ENCODE peak calls at places on chromosomes 5 and 9, in six cellular contexts. One of them, this sample, is unnamed.

GRCh38 chr5:139523635-139524445 is 37.3 kb upstream of the UBE2D2 start:
- DNase-seq in GM23248: no peak
- DNase-seq in RWPE1: no peak
- DNase-seq in colonic mucosa: peak
- DNase-seq in EL: no peak
- DNase-seq in IMR-90: no peak
- DNase-seq in this sample: no peak

GRCh38 chr5:142874537-142874936 is 104.4 kb downstream of the ARHGAP26 start:
- DNase-seq in GM23248: no peak
- DNase-seq in RWPE1: peak
- DNase-seq in colonic mucosa: peak
- DNase-seq in EL: peak
- DNase-seq in IMR-90: no peak
- DNase-seq in this sample: no peak

GRCh38 chr9:77987880-77988525 is 43.6 kb downstream of the GNAQ start:
- DNase-seq in GM23248: no peak
- DNase-seq in RWPE1: no peak
- DNase-seq in colonic mucosa: peak
- DNase-seq in EL: no peak
- DNase-seq in IMR-90: no peak
- DNase-seq in this sample: no peak

GRCh38 chr5:16135506-16135905 is 44.1 kb downstream of the MARCHF11 start:
- DNase-seq in GM23248: no peak
- DNase-seq in RWPE1: no peak
- DNase-seq in colonic mucosa: no peak
- DNase-seq in EL: peak
- DNase-seq in IMR-90: no peak
- DNase-seq in this sample: no peak

GRCh38 chr5:139975942-139976341 is 67.2 kb downstream of the NRG2 start:
- DNase-seq in GM23248: no peak
- DNase-seq in RWPE1: no peak
- DNase-seq in colonic mucosa: no peak
- DNase-seq in EL: no peak
- DNase-seq in IMR-90: no peak
- DNase-seq in this sample: no peak

GRCh38 chr9:114504341-114505186 is 709 bp downstream of the WHRN start:
- DNase-seq in GM23248: peak
- DNase-seq in RWPE1: peak
- DNase-seq in colonic mucosa: peak
- DNase-seq in EL: peak
- DNase-seq in IMR-90: peak
- DNase-seq in this sample: no peak

GRCh38 chr5:9524941-9525340 is 20.9 kb downstream of the SEMA5A start:
- DNase-seq in GM23248: no peak
- DNase-seq in RWPE1: no peak
- DNase-seq in colonic mucosa: no peak
- DNase-seq in EL: no peak
- DNase-seq in IMR-90: no peak
- DNase-seq in this sample: no peak

GRCh38 chr5:21774791-21775190 is 1078.4 kb downstream of the CDH12 start:
- DNase-seq in GM23248: no peak
- DNase-seq in RWPE1: peak
- DNase-seq in colonic mucosa: no peak
- DNase-seq in EL: no peak
- DNase-seq in IMR-90: peak
- DNase-seq in this sample: no peak

GRCh38 chr5:10652606-10653005 is 88.7 kb downstream of the ANKRD33B start:
- DNase-seq in GM23248: no peak
- DNase-seq in RWPE1: no peak
- DNase-seq in colonic mucosa: no peak
- DNase-seq in EL: no peak
- DNase-seq in IMR-90: no peak
- DNase-seq in this sample: no peak

GRCh38 chr5:174383196-174384178 is 338.0 kb downstream of the NSG2 start:
- DNase-seq in GM23248: no peak
- DNase-seq in RWPE1: peak
- DNase-seq in colonic mucosa: no peak
- DNase-seq in EL: peak
- DNase-seq in IMR-90: peak
- DNase-seq in this sample: no peak

GRCh38 chr5:88743231-88743879 is 139.6 kb downstream of the MEF2C start:
- DNase-seq in GM23248: peak
- DNase-seq in RWPE1: peak
- DNase-seq in colonic mucosa: no peak
- DNase-seq in EL: peak
- DNase-seq in IMR-90: peak
- DNase-seq in this sample: peak

GRCh38 chr5:157926953-157927352 is 68.0 kb upstream of the CLINT1 start:
- DNase-seq in GM23248: no peak
- DNase-seq in RWPE1: no peak
- DNase-seq in colonic mucosa: no peak
- DNase-seq in EL: no peak
- DNase-seq in IMR-90: no peak
- DNase-seq in this sample: no peak

GRCh38 chr5:50751064-50751657 is 84.7 kb downstream of the PARP8 start:
- DNase-seq in GM23248: peak
- DNase-seq in RWPE1: peak
- DNase-seq in colonic mucosa: peak
- DNase-seq in EL: peak
- DNase-seq in IMR-90: peak
- DNase-seq in this sample: peak

GRCh38 chr9:5013379-5013778 is 28.3 kb downstream of the JAK2 start:
- DNase-seq in GM23248: no peak
- DNase-seq in RWPE1: no peak
- DNase-seq in colonic mucosa: no peak
- DNase-seq in EL: no peak
- DNase-seq in IMR-90: no peak
- DNase-seq in this sample: no peak

GRCh38 chr5:8685704-8686103 is 816.8 kb downstream of the MTRR start:
- DNase-seq in GM23248: no peak
- DNase-seq in RWPE1: no peak
- DNase-seq in colonic mucosa: no peak
- DNase-seq in EL: no peak
- DNase-seq in IMR-90: no peak
- DNase-seq in this sample: no peak

GRCh38 chr5:42494414-42494813 is 71.2 kb downstream of the GHR start:
- DNase-seq in GM23248: no peak
- DNase-seq in RWPE1: peak
- DNase-seq in colonic mucosa: no peak
- DNase-seq in EL: no peak
- DNase-seq in IMR-90: peak
- DNase-seq in this sample: no peak

GRCh38 chr9:6911901-6912650 is 154.3 kb downstream of the KDM4C start:
- DNase-seq in GM23248: peak
- DNase-seq in RWPE1: no peak
- DNase-seq in colonic mucosa: no peak
- DNase-seq in EL: no peak
- DNase-seq in IMR-90: peak
- DNase-seq in this sample: no peak

GRCh38 chr5:148297695-148298094 is 14.5 kb upstream of the SPINK7 start:
- DNase-seq in GM23248: no peak
- DNase-seq in RWPE1: no peak
- DNase-seq in colonic mucosa: no peak
- DNase-seq in EL: no peak
- DNase-seq in IMR-90: no peak
- DNase-seq in this sample: no peak

GRCh38 chr5:73673161-73673591 is 47.2 kb downstream of the ARHGEF28 start:
- DNase-seq in GM23248: peak
- DNase-seq in RWPE1: peak
- DNase-seq in colonic mucosa: no peak
- DNase-seq in EL: peak
- DNase-seq in IMR-90: peak
- DNase-seq in this sample: no peak

GRCh38 chr5:133865113-133865512 is 103.3 kb downstream of the C5orf15 start:
- DNase-seq in GM23248: no peak
- DNase-seq in RWPE1: no peak
- DNase-seq in colonic mucosa: no peak
- DNase-seq in EL: no peak
- DNase-seq in IMR-90: no peak
- DNase-seq in this sample: no peak

GRCh38 chr5:98360548-98360947 is 412.9 kb upstream of the RGMB start:
- DNase-seq in GM23248: no peak
- DNase-seq in RWPE1: no peak
- DNase-seq in colonic mucosa: no peak
- DNase-seq in EL: no peak
- DNase-seq in IMR-90: no peak
- DNase-seq in this sample: no peak

GRCh38 chr5:81805086-81805485 is 54.2 kb upstream of the SSBP2 start:
- DNase-seq in GM23248: no peak
- DNase-seq in RWPE1: no peak
- DNase-seq in colonic mucosa: no peak
- DNase-seq in EL: no peak
- DNase-seq in IMR-90: no peak
- DNase-seq in this sample: no peak

GRCh38 chr5:159971931-159972461 is 36.9 kb upstream of the TTC1 start:
- DNase-seq in GM23248: peak
- DNase-seq in RWPE1: peak
- DNase-seq in colonic mucosa: no peak
- DNase-seq in EL: no peak
- DNase-seq in IMR-90: no peak
- DNase-seq in this sample: no peak

GRCh38 chr5:132259061-132259851 is 1.8 kb downstream of the PDLIM4 start:
- DNase-seq in GM23248: peak
- DNase-seq in RWPE1: peak
- DNase-seq in colonic mucosa: peak
- DNase-seq in EL: peak
- DNase-seq in IMR-90: peak
- DNase-seq in this sample: no peak

GRCh38 chr9:27451207-27451792 is 72.8 kb upstream of the IFNK start:
- DNase-seq in GM23248: no peak
- DNase-seq in RWPE1: no peak
- DNase-seq in colonic mucosa: no peak
- DNase-seq in EL: no peak
- DNase-seq in IMR-90: no peak
- DNase-seq in this sample: no peak

GRCh38 chr5:134136771-134137170 is 22.3 kb downstream of the TCF7 start:
- DNase-seq in GM23248: no peak
- DNase-seq in RWPE1: no peak
- DNase-seq in colonic mucosa: no peak
- DNase-seq in EL: no peak
- DNase-seq in IMR-90: no peak
- DNase-seq in this sample: no peak

GRCh38 chr5:178449163-178450060 is 140.8 kb downstream of the COL23A1 start:
- DNase-seq in GM23248: no peak
- DNase-seq in RWPE1: no peak
- DNase-seq in colonic mucosa: no peak
- DNase-seq in EL: no peak
- DNase-seq in IMR-90: no peak
- DNase-seq in this sample: peak

GRCh38 chr9:97487107-97487506 is 14.4 kb upstream of the TMOD1 start:
- DNase-seq in GM23248: peak
- DNase-seq in RWPE1: peak
- DNase-seq in colonic mucosa: no peak
- DNase-seq in EL: peak
- DNase-seq in IMR-90: peak
- DNase-seq in this sample: no peak

GRCh38 chr9:15622596-15622995 is 69.8 kb downstream of the CCDC171 start:
- DNase-seq in GM23248: peak
- DNase-seq in RWPE1: no peak
- DNase-seq in colonic mucosa: no peak
- DNase-seq in EL: peak
- DNase-seq in IMR-90: peak
- DNase-seq in this sample: no peak

GRCh38 chr5:2914991-2915484 is 163.6 kb upstream of the IRX2 start:
- DNase-seq in GM23248: no peak
- DNase-seq in RWPE1: no peak
- DNase-seq in colonic mucosa: no peak
- DNase-seq in EL: no peak
- DNase-seq in IMR-90: no peak
- DNase-seq in this sample: no peak

GRCh38 chr5:115309751-115310370 is 13.4 kb upstream of the CCDC112 start:
- DNase-seq in GM23248: peak
- DNase-seq in RWPE1: peak
- DNase-seq in colonic mucosa: no peak
- DNase-seq in EL: peak
- DNase-seq in IMR-90: peak
- DNase-seq in this sample: no peak

GRCh38 chr5:57551974-57552537 is 69.4 kb upstream of the ACTBL2 start:
- DNase-seq in GM23248: no peak
- DNase-seq in RWPE1: no peak
- DNase-seq in colonic mucosa: no peak
- DNase-seq in EL: no peak
- DNase-seq in IMR-90: peak
- DNase-seq in this sample: no peak

GRCh38 chr5:61332891-61333350 is 863 bp downstream of the ZSWIM6 start:
- DNase-seq in GM23248: peak
- DNase-seq in RWPE1: peak
- DNase-seq in colonic mucosa: peak
- DNase-seq in EL: peak
- DNase-seq in IMR-90: peak
- DNase-seq in this sample: no peak

GRCh38 chr9:86836797-86837196 is 110.5 kb downstream of the GAS1 start:
- DNase-seq in GM23248: no peak
- DNase-seq in RWPE1: no peak
- DNase-seq in colonic mucosa: no peak
- DNase-seq in EL: no peak
- DNase-seq in IMR-90: no peak
- DNase-seq in this sample: no peak

GRCh38 chr5:94174748-94175411 is 433.5 kb upstream of the POU5F2 start:
- DNase-seq in GM23248: peak
- DNase-seq in RWPE1: peak
- DNase-seq in colonic mucosa: no peak
- DNase-seq in EL: peak
- DNase-seq in IMR-90: peak
- DNase-seq in this sample: no peak

GRCh38 chr9:33737811-33738606 is 57.4 kb upstream of the PRSS3 start:
- DNase-seq in GM23248: peak
- DNase-seq in RWPE1: peak
- DNase-seq in colonic mucosa: peak
- DNase-seq in EL: peak
- DNase-seq in IMR-90: peak
- DNase-seq in this sample: peak